ENCODE peak calls at places on chromosomes 11 and 22, in five cellular contexts. N is fibroblast of mammary gland, Y is type B pancreatic cell, C is IMR-90, S is GM23338. B is an unnamed sample.

GRCh38 chr11:82733444-82734119 is at the start of gene FAM181B:
- DNase-seq in C (no peak), Y (peak), S (peak), N (peak), B (no peak)

GRCh38 chr11:118232659-118233058 is 7.8 kb upstream of the JAML start:
- DNase-seq in Y (no peak), C (no peak), S (no peak), N (no peak), B (no peak)

GRCh38 chr22:40526960-40527359 is 109.6 kb downstream of the MRTFA start:
- DNase-seq in S (no peak), N (no peak), Y (no peak), C (no peak), B (no peak)

GRCh38 chr22:30697975-30698374 is 3.3 kb downstream of the OSBP2 start:
- DNase-seq in N (no peak), C (no peak), S (no peak), Y (no peak), B (no peak)

GRCh38 chr11:125207866-125208425 is 43.4 kb downstream of the PKNOX2 start:
- DNase-seq in C (peak), S (no peak), N (peak), Y (no peak), B (no peak)

GRCh38 chr22:27393371-27393770 is 408.2 kb downstream of the MN1 start:
- DNase-seq in Y (no peak), S (no peak), N (no peak), C (no peak), B (no peak)

GRCh38 chr11:2512431-2513407 is 67.9 kb downstream of the KCNQ1 start:
- DNase-seq in S (no peak), Y (peak), N (no peak), C (no peak), B (peak)

GRCh38 chr11:83467841-83468240 is 181.7 kb upstream of the CCDC90B start:
- DNase-seq in C (no peak), Y (no peak), S (no peak), N (no peak), B (no peak)

GRCh38 chr11:8403310-8403709 is 139.6 kb upstream of the LMO1 start:
- DNase-seq in C (peak), N (peak), S (no peak), Y (no peak), B (no peak)

GRCh38 chr11:33633251-33634003 is 67.2 kb downstream of the C11orf91 start:
- DNase-seq in Y (no peak), N (peak), C (peak), S (peak), B (no peak)

GRCh38 chr11:119048644-119049043 is 8.4 kb downstream of the HYOU1 start:
- DNase-seq in C (no peak), N (no peak), Y (no peak), S (no peak), B (no peak)

GRCh38 chr11:14673824-14674432 is 30.3 kb downstream of the PDE3B start:
- DNase-seq in S (no peak), C (no peak), N (no peak), Y (no peak), B (no peak)

GRCh38 chr11:134516529-134516928 is 104.5 kb upstream of the B3GAT1 start:
- DNase-seq in C (no peak), S (peak), Y (no peak), N (no peak), B (peak)

GRCh38 chr11:76634934-76635333 is 35.6 kb downstream of the LRRC32 start:
- DNase-seq in C (no peak), Y (peak), N (no peak), S (no peak), B (no peak)

GRCh38 chr11:126145954-126146353 is 65.5 kb downstream of the RPUSD4 start:
- DNase-seq in C (no peak), S (no peak), Y (no peak), N (no peak), B (no peak)

GRCh38 chr11:119195680-119196079 is 10.4 kb downstream of the NHERF4 start:
- DNase-seq in Y (no peak), S (peak), N (peak), C (peak), B (no peak)

GRCh38 chr11:8011981-8012444 is 24.9 kb downstream of the EIF3F start:
- DNase-seq in Y (no peak), S (no peak), N (peak), C (peak), B (no peak)

GRCh38 chr11:133966924-133967598 is 10.3 kb upstream of the IGSF9B start:
- DNase-seq in C (no peak), Y (no peak), S (peak), N (no peak), B (no peak)

GRCh38 chr11:95501761-95502266 is 270.8 kb upstream of the SESN3 start:
- DNase-seq in N (peak), Y (no peak), S (no peak), C (no peak), B (no peak)

GRCh38 chr22:20013382-20013871 is 3.2 kb downstream of the ARVCF start:
- DNase-seq in S (peak), N (peak), C (peak), Y (no peak), B (peak)

GRCh38 chr11:6646631-6647281 is 8.9 kb downstream of the DCHS1 start:
- DNase-seq in Y (peak), N (peak), S (peak), C (peak), B (no peak)

GRCh38 chr11:5362017-5362625 is 10.8 kb downstream of the OR51B6 start:
- DNase-seq in N (no peak), Y (no peak), C (peak), S (no peak), B (no peak)

GRCh38 chr11:109338131-109338530 is 83.9 kb upstream of the C11orf87 start:
- DNase-seq in S (no peak), C (no peak), N (no peak), Y (no peak), B (no peak)

GRCh38 chr11:79232346-79232745 is 208.5 kb downstream of the TENM4 start:
- DNase-seq in S (no peak), Y (no peak), N (peak), C (no peak), B (no peak)

GRCh38 chr11:73236879-73237278 is 18.8 kb downstream of the P2RY2 start:
- DNase-seq in C (peak), Y (no peak), N (peak), S (peak), B (no peak)

GRCh38 chr22:44351685-44352377 is 39.1 kb upstream of the SHISAL1 start:
- DNase-seq in Y (no peak), S (peak), C (peak), N (peak), B (no peak)

GRCh38 chr22:19632671-19633148 is 81.6 kb upstream of the SEPTIN5 start:
- DNase-seq in S (no peak), N (no peak), Y (no peak), C (no peak), B (no peak)

GRCh38 chr11:107683807-107684206 is 28.0 kb downstream of the SLN start:
- DNase-seq in Y (no peak), S (peak), N (peak), C (no peak), B (no peak)

GRCh38 chr22:29816128-29816527 is 21.9 kb downstream of the ASCC2 start:
- DNase-seq in N (peak), S (no peak), Y (no peak), C (no peak), B (no peak)

GRCh38 chr11:7906481-7906880 is 24.6 kb downstream of the OR10A6 start:
- DNase-seq in Y (no peak), N (no peak), S (peak), C (no peak), B (no peak)

GRCh38 chr11:1570001-1570453 is 2.0 kb downstream of the DUSP8 start:
- DNase-seq in Y (no peak), S (no peak), N (no peak), C (no peak), B (no peak)

GRCh38 chr11:69353696-69354544 is 60.0 kb downstream of the MYEOV start:
- DNase-seq in Y (peak), S (peak), C (no peak), N (no peak), B (no peak)
- TF ChIP-seq CTCF in Y (peak), S (no peak), C (no peak), N (no peak), B (no peak)

DNA sequence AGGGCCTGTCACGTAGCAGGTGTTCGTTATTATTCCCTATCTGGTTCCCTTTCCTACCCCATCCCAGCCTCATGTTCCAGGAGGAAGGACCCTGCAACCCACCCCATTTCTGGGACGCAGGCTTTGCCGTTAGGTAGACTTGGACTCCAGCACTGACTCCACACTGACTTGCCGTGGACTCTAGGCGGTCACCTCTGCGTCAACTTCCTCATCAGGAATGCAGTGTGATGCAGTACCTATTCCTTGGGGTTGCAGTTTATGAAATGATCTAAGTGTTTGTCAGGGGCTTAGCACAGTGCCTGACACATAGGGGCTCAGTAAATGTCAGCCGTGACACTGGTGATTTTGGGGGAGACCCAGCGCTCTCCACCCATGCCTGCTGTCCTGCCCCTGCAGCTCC is 16.8 kb downstream of the DGKZ start:
- DNase-seq in Y (no peak), N (no peak), C (no peak), S (no peak), B (no peak)
- TF ChIP-seq CTCF in Y (no peak), N (no peak), C (no peak), S (no peak), B (no peak)

GRCh38 chr22:38153821-38154562 is 27.6 kb downstream of the PLA2G6 start:
- DNase-seq in S (peak), Y (no peak), N (no peak), C (no peak), B (no peak)
- TF ChIP-seq CTCF in S (peak), Y (peak), N (no peak), C (peak), B (no peak)

GRCh38 chr11:35121326-35121865 is 17.6 kb upstream of the CD44 start:
- DNase-seq in C (no peak), Y (no peak), N (no peak), S (no peak), B (no peak)

GRCh38 chr11:35122308-35122707 is 16.7 kb upstream of the CD44 start:
- DNase-seq in Y (no peak), S (no peak), C (no peak), N (no peak), B (no peak)

GRCh38 chr11:35127619-35128018 is 11.4 kb upstream of the CD44 start:
- DNase-seq in Y (no peak), S (no peak), N (no peak), C (no peak), B (no peak)

GRCh38 chr11:35126879-35127576 is 11.9 kb upstream of the CD44 start:
- DNase-seq in S (no peak), Y (no peak), N (no peak), C (no peak), B (no peak)

GRCh38 chr11:35126000-35126878 is 12.7 kb upstream of the CD44 start:
- DNase-seq in S (no peak), N (no peak), C (no peak), Y (no peak), B (no peak)
- TF ChIP-seq CTCF in S (no peak), N (no peak), C (no peak), Y (no peak), B (no peak)

GRCh38 chr22:17789379-17790200 is 15.3 kb upstream of the BID start:
- DNase-seq in S (no peak), C (no peak), Y (no peak), N (no peak), B (no peak)

GRCh38 chr22:17788023-17788330 is 13.7 kb upstream of the BID start:
- DNase-seq in N (no peak), S (no peak), Y (no peak), C (no peak), B (no peak)

GRCh38 chr22:17787159-17788022 is 13.1 kb upstream of the BID start:
- DNase-seq in S (no peak), N (peak), C (no peak), Y (no peak), B (no peak)

GRCh38 chr22:17786435-17787158 is 12.3 kb upstream of the BID start:
- DNase-seq in C (no peak), S (peak), N (peak), Y (no peak), B (no peak)

GRCh38 chr22:17788528-17789378 is 14.5 kb upstream of the BID start:
- DNase-seq in N (no peak), Y (no peak), S (peak), C (no peak), B (no peak)
- TF ChIP-seq CTCF in N (no peak), Y (no peak), S (peak), C (no peak), B (no peak)

DNA sequence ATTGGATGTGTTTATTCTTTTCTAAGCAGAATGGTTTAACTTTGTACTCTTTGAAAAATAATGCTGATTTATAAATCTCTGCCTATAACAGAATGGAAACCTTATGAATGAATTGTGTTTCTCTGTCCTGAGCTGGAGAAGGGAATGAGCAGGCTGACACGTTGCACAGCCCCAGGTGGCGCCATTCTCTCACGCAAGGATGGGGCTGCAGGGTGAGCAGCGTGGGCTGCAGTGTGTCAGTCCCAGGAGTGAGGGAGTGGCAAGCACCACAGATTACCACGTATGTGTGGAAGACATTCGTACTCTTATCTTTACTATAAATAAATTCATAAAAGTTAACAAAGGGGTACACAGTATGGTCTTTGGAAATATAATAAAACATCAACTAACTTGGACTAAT is 33.4 kb downstream of the FDX1 start:
- DNase-seq in S (peak), Y (no peak), C (peak), N (peak), B (no peak)
- TF ChIP-seq CTCF in S (peak), Y (peak), C (peak), N (peak), B (no peak)

GRCh38 chr11:113278925-113279324 is 35.5 kb upstream of the TTC12 start:
- DNase-seq in S (no peak), N (no peak), C (no peak), Y (peak), B (no peak)
- TF ChIP-seq CTCF in S (no peak), N (no peak), C (no peak), Y (no peak), B (no peak)

DNA sequence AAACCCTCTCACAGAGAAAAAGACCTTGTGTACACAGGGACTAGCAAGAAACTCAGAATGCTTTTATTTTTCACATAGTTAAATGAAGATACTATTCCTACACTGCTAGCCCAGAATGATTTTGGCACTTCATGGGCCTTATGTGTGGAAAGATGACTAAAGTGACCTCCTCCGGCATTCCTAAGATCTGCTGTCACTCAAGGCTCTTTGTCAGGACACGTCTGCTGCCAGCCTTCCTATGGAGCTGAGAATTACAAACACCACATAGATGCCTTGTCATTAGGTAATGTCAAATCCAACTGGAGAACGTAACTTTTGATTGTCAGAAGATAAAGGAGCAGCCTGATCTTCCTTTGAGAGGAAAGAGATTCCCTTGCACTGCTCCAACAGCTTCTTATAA is 249.1 kb downstream of the FAT3 start:
- DNase-seq in C (peak), N (no peak), S (no peak), Y (no peak), B (no peak)
- TF ChIP-seq CTCF in C (no peak), N (no peak), S (no peak), Y (no peak), B (no peak)